ENCODE peak calls at places on chromosomes 6 and 20, in eight cellular contexts. C, P, Q, Z, S, O, E and F are unnamed samples.

GRCh38 chr6:30463651-30464618 is 25.4 kb upstream of the HLA-E start:
- DNase-seq in C (peak), P (peak), Q (no peak), Z (no peak), S (no peak), O (no peak), E (peak), F (peak)

GRCh38 chr6:100116409-100117194 is 122.6 kb upstream of the MCHR2 start:
- DNase-seq in C (peak), P (no peak), Q (peak), Z (no peak), S (peak), O (peak), E (peak), F (no peak)

GRCh38 chr20:24465730-24466129 is 3.7 kb upstream of the SYNDIG1 start:
- DNase-seq in C (peak), P (no peak), Q (no peak), Z (no peak), S (no peak), O (no peak), E (no peak), F (no peak)

GRCh38 chr6:63452117-63452516 is 120.2 kb upstream of the LOC128125822 start:
- DNase-seq in C (no peak), P (no peak), Q (no peak), Z (no peak), S (no peak), O (no peak), E (peak), F (no peak)

GRCh38 chr6:7241709-7242645 is 71.0 kb downstream of the SSR1 start:
- DNase-seq in C (no peak), P (no peak), Q (no peak), Z (no peak), S (peak), O (no peak), E (no peak), F (no peak)

GRCh38 chr6:3231213-3232016 is 4.0 kb upstream of the TUBB2B start:
- DNase-seq in C (peak), P (peak), Q (peak), Z (peak), S (peak), O (no peak), E (peak), F (no peak)

GRCh38 chr6:53959717-53960116 is 151.5 kb upstream of the MLIP start:
- DNase-seq in C (no peak), P (no peak), Q (no peak), Z (no peak), S (no peak), O (no peak), E (no peak), F (no peak)

GRCh38 chr20:36497856-36498255 is 43.5 kb upstream of the MYL9 start:
- DNase-seq in C (peak), P (no peak), Q (no peak), Z (no peak), S (peak), O (no peak), E (no peak), F (no peak)

GRCh38 chr6:159833997-159834601 is 34.0 kb downstream of the PNLDC1 start:
- DNase-seq in C (no peak), P (no peak), Q (no peak), Z (no peak), S (no peak), O (no peak), E (no peak), F (no peak)

GRCh38 chr20:2805682-2806350 is 5.4 kb upstream of the CPXM1 start:
- DNase-seq in C (no peak), P (no peak), Q (no peak), Z (no peak), S (no peak), O (no peak), E (no peak), F (no peak)

GRCh38 chr6:73519943-73520687 is 717 bp downstream of the EEF1A1 start:
- DNase-seq in C (peak), P (peak), Q (no peak), Z (peak), S (peak), O (no peak), E (peak), F (peak)

GRCh38 chr20:719068-719467 is 43.5 kb upstream of the SCRT2 start:
- DNase-seq in C (no peak), P (no peak), Q (no peak), Z (no peak), S (no peak), O (no peak), E (no peak), F (no peak)

GRCh38 chr6:17289491-17290106 is 8.4 kb downstream of the RBM24 start:
- DNase-seq in C (no peak), P (no peak), Q (no peak), Z (no peak), S (no peak), O (no peak), E (peak), F (no peak)

GRCh38 chr6:137659871-137660270 is 165.7 kb upstream of the OLIG3 start:
- DNase-seq in C (no peak), P (no peak), Q (no peak), Z (no peak), S (no peak), O (no peak), E (no peak), F (no peak)

GRCh38 chr20:45911486-45912343 is at the start of gene PLTP:
- DNase-seq in C (peak), P (peak), Q (no peak), Z (peak), S (peak), O (no peak), E (peak), F (peak)

GRCh38 chr6:75044846-75045245 is 161.0 kb downstream of the COL12A1 start:
- DNase-seq in C (no peak), P (no peak), Q (no peak), Z (no peak), S (no peak), O (no peak), E (no peak), F (no peak)

GRCh38 chr6:118350881-118351430 is 197.1 kb upstream of the PLN start:
- DNase-seq in C (no peak), P (no peak), Q (no peak), Z (no peak), S (no peak), O (peak), E (no peak), F (no peak)

GRCh38 chr6:93272201-93272600 is 147.2 kb downstream of the EPHA7 start:
- DNase-seq in C (no peak), P (no peak), Q (no peak), Z (no peak), S (peak), O (no peak), E (no peak), F (no peak)

GRCh38 chr6:5457036-5457435 is 195.7 kb downstream of the FARS2 start:
- DNase-seq in C (peak), P (no peak), Q (no peak), Z (no peak), S (no peak), O (no peak), E (peak), F (no peak)

GRCh38 chr20:13877789-13878188 is 93.0 kb downstream of the NDUFAF5 start:
- DNase-seq in C (no peak), P (no peak), Q (no peak), Z (no peak), S (no peak), O (no peak), E (no peak), F (no peak)

GRCh38 chr6:149484733-149485700 is at the start of gene ZC3H12D:
- DNase-seq in C (peak), P (peak), Q (no peak), Z (no peak), S (peak), O (peak), E (no peak), F (peak)

GRCh38 chr20:32443386-32443974 is 85.3 kb downstream of the ASXL1 start:
- DNase-seq in C (no peak), P (no peak), Q (no peak), Z (no peak), S (no peak), O (no peak), E (no peak), F (no peak)

GRCh38 chr20:56163806-56164205 is 84.7 kb upstream of the MC3R start:
- DNase-seq in C (no peak), P (no peak), Q (no peak), Z (no peak), S (no peak), O (no peak), E (no peak), F (no peak)

GRCh38 chr20:30376767-30377658 is 880.5 kb upstream of the DEFB115 start:
- DNase-seq in C (peak), P (peak), Q (peak), Z (peak), S (no peak), O (peak), E (peak), F (peak)
- TF ChIP-seq CTCF in C (peak), P (peak), Q (peak), Z (no peak), S (no peak), O (peak), E (peak), F (peak)

DNA sequence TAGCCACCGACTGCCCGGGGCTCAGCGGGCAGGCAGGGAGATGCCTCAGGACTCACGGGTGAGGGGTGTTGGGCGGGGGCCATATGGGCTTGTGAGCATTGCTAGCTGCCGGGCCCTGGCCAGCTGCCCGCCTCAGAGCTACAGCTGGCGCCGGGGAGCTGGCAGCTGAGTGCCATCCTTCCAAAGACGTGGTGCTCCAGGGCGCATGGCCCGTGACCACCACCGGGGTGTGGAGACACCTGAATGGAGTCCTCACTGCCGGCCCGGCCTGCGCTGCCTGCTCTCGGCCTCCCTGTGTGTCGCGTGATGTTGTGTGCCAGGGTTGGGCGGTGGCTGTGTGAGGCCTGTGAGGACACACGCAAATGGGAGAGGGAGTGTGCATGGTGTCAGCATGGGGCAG is 10.6 kb upstream of the RBBP8NL start:
- DNase-seq in C (no peak), P (no peak), Q (no peak), Z (no peak), S (no peak), O (no peak), E (no peak), F (no peak)
- TF ChIP-seq CTCF in C (no peak), P (no peak), Q (no peak), Z (no peak), S (no peak), O (no peak), E (no peak), F (no peak)

GRCh38 chr6:111799576-111800467 is 73.4 kb downstream of the FYN start:
- DNase-seq in C (no peak), P (no peak), Q (no peak), Z (no peak), S (peak), O (no peak), E (no peak), F (no peak)
- TF ChIP-seq CTCF in C (peak), P (no peak), Q (peak), Z (no peak), S (peak), O (peak), E (no peak), F (no peak)

DNA sequence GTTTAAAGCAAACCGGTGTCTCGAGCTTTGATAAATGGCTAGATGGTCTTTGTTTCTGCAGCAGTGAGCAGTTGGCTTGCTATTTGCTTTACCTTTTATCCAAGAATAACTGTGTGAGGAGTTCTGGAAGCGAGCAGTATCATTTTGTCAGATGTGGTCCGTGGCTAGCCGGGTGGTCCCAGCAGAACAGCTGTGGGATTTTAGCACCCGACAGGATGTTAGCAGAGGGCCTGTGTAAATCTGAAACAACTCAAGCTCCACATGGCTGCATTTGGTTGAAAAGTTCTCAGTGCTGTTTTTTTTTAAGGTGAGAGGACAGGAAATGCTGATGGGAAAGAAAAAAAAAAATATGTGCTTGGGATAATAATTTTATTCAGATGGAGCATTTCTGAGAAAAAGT is 215.2 kb downstream of the TSHZ2 start:
- DNase-seq in C (no peak), P (no peak), Q (no peak), Z (no peak), S (no peak), O (no peak), E (no peak), F (no peak)
- TF ChIP-seq CTCF in C (no peak), P (no peak), Q (no peak), Z (no peak), S (no peak), O (no peak), E (no peak), F (no peak)

GRCh38 chr6:28981391-28981832 is 23.7 kb downstream of the ZNF311 start:
- DNase-seq in C (peak), P (peak), Q (no peak), Z (peak), S (peak), O (no peak), E (peak), F (peak)

GRCh38 chr6:28980137-28980796 is 24.8 kb downstream of the ZNF311 start:
- DNase-seq in C (no peak), P (no peak), Q (no peak), Z (no peak), S (no peak), O (no peak), E (no peak), F (no peak)

GRCh38 chr6:28979679-28980078 is 25.4 kb downstream of the ZNF311 start:
- DNase-seq in C (no peak), P (no peak), Q (no peak), Z (no peak), S (no peak), O (no peak), E (no peak), F (no peak)

GRCh38 chr6:28981833-28982475 is 23.2 kb downstream of the ZNF311 start:
- DNase-seq in C (peak), P (peak), Q (no peak), Z (peak), S (peak), O (peak), E (peak), F (peak)

DNA sequence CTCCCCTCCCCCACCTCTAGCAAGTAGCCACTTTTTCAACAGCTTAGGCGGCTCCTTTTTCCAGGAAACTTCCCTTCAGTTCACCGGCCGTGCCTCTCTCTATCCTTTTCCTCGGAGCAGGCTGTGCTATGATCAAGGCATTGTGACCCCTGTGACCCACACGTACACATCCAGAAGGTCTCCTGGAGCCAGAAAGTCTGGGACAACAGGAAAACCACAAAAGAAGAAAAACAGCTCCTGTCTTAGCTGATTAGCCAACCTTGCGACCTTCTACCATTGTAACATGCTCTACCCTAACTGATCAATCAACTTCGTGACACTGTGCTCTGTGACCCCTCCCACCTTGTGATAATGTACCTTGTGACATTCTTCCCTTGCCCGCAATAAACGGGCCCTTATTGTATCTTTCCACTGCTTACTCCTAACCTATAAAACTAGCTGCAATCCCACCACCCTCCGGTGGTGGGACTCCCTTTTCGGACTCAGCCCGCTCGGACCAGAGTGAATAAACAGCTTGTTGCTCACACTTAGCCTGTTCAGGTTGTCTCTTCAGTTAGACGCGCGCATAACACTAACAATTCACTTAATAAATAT is 24.2 kb downstream of the ZNF311 start:
- DNase-seq in C (peak), P (no peak), Q (no peak), Z (peak), S (peak), O (no peak), E (peak), F (no peak)
- TF ChIP-seq CTCF in C (peak), P (peak), Q (peak), Z (peak), S (peak), O (peak), E (peak), F (peak)

GRCh38 chr6:90302320-90302719 is 5.7 kb upstream of the BACH2 start:
- DNase-seq in C (no peak), P (no peak), Q (no peak), Z (no peak), S (no peak), O (no peak), E (no peak), F (no peak)
- TF ChIP-seq CTCF in C (peak), P (no peak), Q (no peak), Z (no peak), S (no peak), O (no peak), E (no peak), F (no peak)